ENCODE peak calls at places on chromosomes 2 and 18, in eight cellular contexts. T is stimulated activated CD4-positive, alpha-beta T cell treated with anti-CD3 and anti-CD28 coated beads, Interleukin-15, amount 100 ng/mL, for 1 hour; E is neural crest cell; W is foreskin keratinocyte; S is neuronal stem cell; B is OCI-LY7; M is pancreas; P is colonic mucosa. L is an unnamed sample.

GRCh38 chr18:79786781-79787526 is 10.8 kb upstream of the KCNG2 start:
- DNase-seq in M (peak), T (no peak), P (no peak), W (no peak), B (no peak), S (no peak), E (no peak), L (no peak)

GRCh38 chr2:20617892-20618467 is 32.9 kb downstream of the HS1BP3 start:
- DNase-seq in B (no peak), E (no peak), W (peak), T (no peak), P (peak), M (peak), S (no peak), L (no peak)

GRCh38 chr2:8619071-8619470 is 62.8 kb upstream of the ID2 start:
- DNase-seq in E (no peak), B (no peak), W (no peak), M (no peak), P (no peak), S (no peak), T (no peak), L (no peak)

GRCh38 chr2:32553829-32554432 is 73.9 kb upstream of the TTC27 start:
- DNase-seq in M (no peak), W (peak), B (peak), S (peak), E (no peak), T (no peak), P (no peak), L (no peak)

GRCh38 chr2:132645943-132646804 is 23.8 kb downstream of the LYPD1 start:
- DNase-seq in P (no peak), E (no peak), M (no peak), S (no peak), W (no peak), B (peak), T (no peak), L (no peak)

GRCh38 chr2:207288628-207289027 is 122.9 kb upstream of the KLF7 start:
- DNase-seq in W (no peak), E (no peak), P (no peak), S (no peak), T (no peak), M (no peak), B (no peak), L (peak)

GRCh38 chr2:226524381-226524843 is 275.2 kb downstream of the IRS1 start:
- DNase-seq in E (no peak), M (no peak), W (peak), T (no peak), P (no peak), S (no peak), B (no peak), L (no peak)

GRCh38 chr2:74457549-74458131 is 598 bp upstream of the WBP1 start:
- DNase-seq in M (peak), P (peak), W (no peak), T (peak), B (peak), S (peak), E (peak), L (peak)

GRCh38 chr2:41719756-41720155 is 328.1 kb upstream of the PKDCC start:
- DNase-seq in B (no peak), T (no peak), P (no peak), E (no peak), M (no peak), S (no peak), W (no peak), L (no peak)

GRCh38 chr2:9205963-9206948 is at the start of gene ASAP2:
- DNase-seq in T (peak), M (peak), B (peak), P (peak), E (peak), S (peak), W (peak), L (peak)

GRCh38 chr2:202042444-202042843 is 8.8 kb downstream of the FZD7 start:
- DNase-seq in P (no peak), E (no peak), W (no peak), M (no peak), S (no peak), T (no peak), B (no peak), L (no peak)

GRCh38 chr2:217798743-217799552 is 203.8 kb downstream of the TNS1 start:
- DNase-seq in W (no peak), S (no peak), B (peak), M (no peak), T (no peak), E (no peak), P (peak), L (no peak)

GRCh38 chr2:23029111-23029510 is 355.9 kb upstream of the KLHL29 start:
- DNase-seq in P (no peak), M (no peak), S (no peak), B (no peak), W (no peak), E (no peak), T (no peak), L (no peak)

GRCh38 chr2:130371723-130372054 is 15.8 kb downstream of the PTPN18 start:
- DNase-seq in S (no peak), P (no peak), E (no peak), T (peak), B (no peak), W (no peak), M (no peak), L (no peak)

GRCh38 chr2:11292464-11293255 is 51.8 kb downstream of the ROCK2 start:
- DNase-seq in E (no peak), M (no peak), W (peak), T (no peak), S (no peak), P (no peak), B (no peak), L (no peak)

GRCh38 chr18:36157441-36157840 is 27.7 kb downstream of the ELP2 start:
- DNase-seq in E (no peak), M (no peak), P (no peak), W (no peak), B (no peak), T (no peak), S (no peak), L (no peak)

GRCh38 chr18:54713386-54713785 is 114.9 kb upstream of the RAB27B start:
- DNase-seq in E (no peak), W (no peak), T (no peak), M (no peak), P (no peak), B (no peak), S (no peak), L (no peak)

GRCh38 chr2:178275600-178275999 is 81.3 kb downstream of the OSBPL6 start:
- DNase-seq in P (no peak), B (no peak), T (no peak), E (no peak), W (no peak), M (no peak), S (no peak), L (no peak)

GRCh38 chr2:131520526-131520925 is 7.2 kb upstream of the CCDC74A start:
- DNase-seq in B (no peak), T (no peak), E (no peak), S (no peak), P (no peak), M (peak), W (no peak), L (no peak)

GRCh38 chr2:109487237-109487869 is 126.4 kb downstream of the SEPTIN10 start:
- DNase-seq in E (no peak), W (no peak), T (no peak), S (no peak), B (no peak), P (no peak), M (no peak), L (no peak)

GRCh38 chr2:99079226-99079625 is 62.3 kb upstream of the C2orf15 start:
- DNase-seq in M (no peak), B (no peak), E (no peak), T (no peak), P (no peak), S (no peak), W (peak), L (no peak)

GRCh38 chr2:226631671-226632070 is 167.9 kb downstream of the IRS1 start:
- DNase-seq in P (no peak), T (no peak), B (no peak), W (no peak), E (no peak), S (no peak), M (no peak), L (no peak)

GRCh38 chr2:205936446-205936845 is 149.5 kb downstream of the INO80D start:
- DNase-seq in T (no peak), B (no peak), M (no peak), W (no peak), P (no peak), S (no peak), E (no peak), L (no peak)

GRCh38 chr2:219289537-219290361 is 10.6 kb downstream of the DNAJB2 start:
- DNase-seq in M (no peak), P (no peak), B (no peak), W (peak), T (no peak), E (no peak), S (no peak), L (no peak)

GRCh38 chr2:101736861-101737291 is 39.4 kb downstream of the MAP4K4 start:
- DNase-seq in T (no peak), B (no peak), W (peak), P (no peak), S (no peak), M (no peak), E (no peak), L (no peak)

GRCh38 chr2:21011876-21012556 is 31.9 kb downstream of the APOB start:
- DNase-seq in E (no peak), S (no peak), W (no peak), M (no peak), B (no peak), P (no peak), T (no peak), L (no peak)

GRCh38 chr18:79524181-79525078 is 128.7 kb downstream of the NFATC1 start:
- DNase-seq in B (peak), T (peak), S (no peak), P (no peak), W (no peak), E (no peak), M (peak), L (no peak)

GRCh38 chr2:145797692-145798091 is 1277.8 kb upstream of the ZEB2 start:
- DNase-seq in E (no peak), P (no peak), M (no peak), S (no peak), T (no peak), W (peak), B (no peak), L (no peak)

GRCh38 chr2:146321175-146321574 is 1523.7 kb upstream of the ACVR2A start:
- DNase-seq in P (no peak), W (no peak), B (no peak), T (no peak), M (no peak), E (no peak), S (no peak), L (no peak)

GRCh38 chr2:25698752-25699151 is 25.4 kb upstream of the DTNB start:
- DNase-seq in W (peak), T (no peak), S (no peak), M (no peak), B (no peak), E (no peak), P (no peak), L (no peak)

GRCh38 chr2:21230140-21230539 is 106.4 kb downstream of the TDRD15 start:
- DNase-seq in S (no peak), T (no peak), E (no peak), B (no peak), M (no peak), P (no peak), W (no peak), L (no peak)

GRCh38 chr2:19472579-19472978 is 114.2 kb upstream of the OSR1 start:
- DNase-seq in T (no peak), W (no peak), S (no peak), E (no peak), B (no peak), M (no peak), P (no peak), L (no peak)

GRCh38 chr2:58541511-58541910 is 300.4 kb upstream of the FANCL start:
- DNase-seq in B (no peak), E (no peak), M (no peak), W (no peak), T (no peak), S (no peak), P (no peak), L (no peak)

GRCh38 chr2:186991766-186992417 is 142.9 kb upstream of the ZSWIM2 start:
- DNase-seq in W (no peak), T (no peak), M (no peak), S (no peak), B (no peak), E (no peak), P (no peak), L (no peak)

GRCh38 chr2:112155331-112156151 is 17.4 kb downstream of the FBLN7 start:
- DNase-seq in B (peak), P (no peak), T (no peak), S (no peak), E (no peak), W (no peak), M (no peak), L (peak)

GRCh38 chr2:15673919-15674636 is 82.4 kb downstream of the DDX1 start:
- DNase-seq in B (no peak), M (no peak), T (no peak), W (peak), P (no peak), E (no peak), S (no peak), L (peak)

GRCh38 chr2:64228126-64228678 is 84.0 kb upstream of the PELI1 start:
- DNase-seq in P (peak), T (peak), E (peak), M (peak), B (peak), S (peak), W (peak), L (peak)

GRCh38 chr2:218368621-218369153 is 12.0 kb downstream of the CATIP start:
- DNase-seq in W (no peak), S (no peak), B (no peak), T (no peak), M (no peak), P (no peak), E (no peak), L (no peak)